ENCODE peak calls at places on chromosomes 5 and 9, in ten cellular contexts. R is sigmoid colon; Q is CD4-positive, alpha-beta memory T cell; C is heart left ventricle; A is CD8-positive, alpha-beta memory T cell; O is Panc1; H is IMR-90; T is stomach; G is psoas muscle; X is astrocyte. D is an unnamed sample.

GRCh38 chr9:127223810-127224177 is 40.8 kb upstream of the GARNL3 start:
- DNase-seq in H (no peak), C (no peak), G (no peak), T (no peak), O (no peak), X (no peak), Q (no peak), R (no peak), A (no peak), D (no peak)

GRCh38 chr5:22908129-22908528 is 55.0 kb upstream of the CDH12 start:
- DNase-seq in X (no peak), C (no peak), Q (no peak), A (no peak), H (peak; percentile 4), G (no peak), T (no peak), O (no peak), R (no peak), D (no peak)

GRCh38 chr9:123487944-123488343 is 131.9 kb downstream of the CRB2 start:
- DNase-seq in O (no peak), R (peak; percentile 42), A (no peak), X (no peak), C (no peak), H (no peak), Q (no peak), G (no peak), T (no peak), D (no peak)

GRCh38 chr9:16870606-16871357 is at the start of gene BNC2:
- DNase-seq in O (no peak), X (peak; percentile 42), Q (no peak), H (peak; percentile 60), A (no peak), T (no peak), R (peak; percentile 86), C (peak; percentile 75), G (peak; percentile 52), D (no peak)

GRCh38 chr5:172172912-172173591 is 15.0 kb downstream of the STK10 start:
- DNase-seq in H (no peak), Q (no peak), G (no peak), R (no peak), C (peak; percentile 71), A (peak; percentile 44), T (no peak), O (no peak), X (no peak), D (no peak)

GRCh38 chr9:107727113-107727780 is 237.7 kb upstream of the KLF4 start:
- DNase-seq in X (peak; percentile 39), A (no peak), O (no peak), T (no peak), G (no peak), H (peak; percentile 49), Q (no peak), C (no peak), R (no peak), D (no peak)

GRCh38 chr5:117740268-117740667 is 1165.6 kb upstream of the SEMA6A start:
- DNase-seq in C (no peak), R (no peak), G (no peak), H (no peak), X (no peak), T (no peak), O (no peak), A (no peak), Q (no peak), D (no peak)

GRCh38 chr9:121956808-121957207 is 136.3 kb downstream of the TTLL11 start:
- DNase-seq in G (no peak), Q (no peak), A (no peak), T (no peak), C (no peak), R (no peak), X (no peak), H (no peak), O (no peak), D (no peak)

GRCh38 chr5:157955541-157956172 is 96.7 kb upstream of the CLINT1 start:
- DNase-seq in C (no peak), T (no peak), R (no peak), H (no peak), Q (no peak), G (no peak), A (no peak), X (no peak), O (no peak), D (no peak)

GRCh38 chr9:69411246-69411645 is 86.2 kb downstream of the ENTREP1 start:
- DNase-seq in G (no peak), A (no peak), R (no peak), H (no peak), X (no peak), Q (no peak), O (no peak), C (no peak), T (no peak), D (no peak)

GRCh38 chr9:36818965-36819870 is 214.8 kb downstream of the PAX5 start:
- DNase-seq in C (no peak), O (no peak), X (peak; percentile 12), A (no peak), Q (no peak), G (no peak), R (peak; percentile 52), H (no peak), T (no peak), D (no peak)

GRCh38 chr9:70616401-70617010 is 202.0 kb upstream of the KLF9 start:
- DNase-seq in R (no peak), T (no peak), A (no peak), Q (no peak), X (no peak), C (no peak), H (no peak), G (no peak), O (no peak), D (no peak)

GRCh38 chr9:71814226-71814625 is 45.9 kb upstream of the CEMIP2 start:
- DNase-seq in R (peak; percentile 83), C (no peak), G (peak; percentile 62), H (no peak), Q (no peak), T (no peak), X (no peak), A (no peak), O (no peak), D (no peak)

GRCh38 chr5:36450229-36451024 is 148.7 kb upstream of the RANBP3L start:
- DNase-seq in R (no peak), Q (no peak), T (no peak), H (no peak), C (no peak), G (no peak), X (peak; percentile 66), A (no peak), O (no peak), D (no peak)

GRCh38 chr5:113268232-113268631 is 166.6 kb downstream of the TSSK1B start:
- DNase-seq in T (no peak), O (no peak), R (no peak), X (no peak), A (no peak), C (no peak), Q (no peak), H (no peak), G (no peak), D (no peak)

GRCh38 chr9:129093602-129094386 is 12.9 kb downstream of the DOLPP1 start:
- DNase-seq in R (no peak), O (no peak), C (no peak), A (no peak), T (no peak), H (no peak), G (no peak), Q (no peak), X (no peak), D (no peak)

GRCh38 chr9:129095170-129095667 is 14.3 kb downstream of the DOLPP1 start:
- DNase-seq in R (no peak), A (no peak), X (no peak), O (no peak), T (no peak), Q (no peak), C (no peak), G (no peak), H (no peak), D (no peak)

GRCh38 chr9:129094387-129095169 is 13.7 kb downstream of the DOLPP1 start:
- DNase-seq in H (no peak), C (no peak), O (no peak), Q (no peak), X (no peak), A (no peak), R (no peak), T (no peak), G (no peak), D (no peak)

GRCh38 chr9:129097671-129098306 is 12.8 kb downstream of the CRAT start:
- DNase-seq in R (no peak), X (no peak), H (no peak), C (no peak), G (no peak), Q (no peak), A (no peak), T (no peak), O (no peak), D (no peak)

GRCh38 chr9:129095908-129096307 is 14.7 kb downstream of the CRAT start:
- DNase-seq in H (no peak), G (no peak), Q (no peak), C (no peak), X (no peak), O (no peak), A (no peak), T (no peak), R (no peak), D (no peak)
- H3K4me1 ChIP-seq in H (no peaks in the 10 kb centered on the region), G (peaks cover 6% of the 10 kb centered on the region), Q (no peaks in the 10 kb centered on the region), C (peaks cover 5% of the 10 kb centered on the region), X (no peaks in the 10 kb centered on the region), O (no peaks in the 10 kb centered on the region), A (no peaks in the 10 kb centered on the region), T (no peaks in the 10 kb centered on the region), R (no peaks in the 10 kb centered on the region), D (no peaks in the 10 kb centered on the region)

GRCh38 chr9:132250324-132251262 is 88.7 kb downstream of the NTNG2 start:
- DNase-seq in A (no peak), G (no peak), R (no peak), C (no peak), T (no peak), Q (no peak), H (no peak), X (no peak), O (no peak), D (no peak)
- H3K27ac ChIP-seq in A (no peak overlapping the region), G (no peak overlapping the region), R (no peak overlapping the region), C (no peak overlapping the region), T (no peak overlapping the region), Q (no peak overlapping the region), H (no peak overlapping the region), X (no peak overlapping the region), O (no peak overlapping the region), D (no peak overlapping the region)

GRCh38 chr9:136844766-136845464 is 2.6 kb downstream of the AJM1 start:
- DNase-seq in G (no peak), T (no peak), Q (peak; percentile 26), X (no peak), O (no peak), H (no peak), R (no peak), A (no peak), C (no peak), D (no peak)
- H3K4me1 ChIP-seq in G (peaks cover 16% of the 10 kb centered on the region), T (peaks cover 64% of the 10 kb centered on the region), Q (peaks cover 33% of the 10 kb centered on the region), X (peaks cover 16% of the 10 kb centered on the region), O (peaks cover 17% of the 10 kb centered on the region), H (peaks cover 12% of the 10 kb centered on the region), R (peaks cover 77% of the 10 kb centered on the region), A (peaks cover 26% of the 10 kb centered on the region), C (peaks cover 41% of the 10 kb centered on the region), D (peaks cover 40% of the 10 kb centered on the region)

DNA sequence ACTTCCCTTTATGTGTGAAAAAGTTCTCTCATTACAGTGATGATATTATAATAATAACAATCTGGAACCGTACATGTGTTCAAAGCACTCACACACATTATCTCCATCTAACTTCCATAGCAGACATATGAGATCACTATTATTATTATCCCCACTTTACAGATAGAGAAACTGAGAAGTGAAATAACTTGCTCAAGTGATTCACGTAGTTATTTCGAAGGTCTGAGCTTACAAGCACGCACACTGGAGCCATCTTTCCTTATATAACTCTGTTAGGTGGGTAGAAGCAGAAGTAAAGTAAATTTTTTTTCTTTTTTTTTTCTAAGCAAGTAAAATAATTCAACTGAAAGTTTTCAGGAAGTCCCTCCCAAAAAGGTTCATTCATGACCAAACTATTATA is 62.9 kb upstream of the PTGER4 start:
- DNase-seq in X (no peak), H (no peak), A (no peak), C (no peak), Q (no peak), T (no peak), O (no peak), G (no peak), R (no peak), D (no peak)
- H3K27ac ChIP-seq in X (no peak overlapping the region), H (no peak overlapping the region), A (no peak overlapping the region), C (no peak overlapping the region), Q (no peak overlapping the region), T (no peak overlapping the region), O (no peak overlapping the region), G (no peak overlapping the region), R (no peak overlapping the region), D (no peak overlapping the region)

D was measured in CD8-positive, alpha-beta T cell.